ENCODE peak calls at places on chromosomes 4 and X, in nine cellular contexts. N, J, G, Y, U, K, E, A and T are unnamed samples.

GRCh38 chr4:107009196-107009595 is 26.9 kb downstream of the DKK2 start:
- DNase-seq in N (no peak), J (no peak), G (no peak), Y (no peak), U (no peak), K (no peak), E (no peak), A (no peak), T (no peak)

GRCh38 chrX:40167240-40168182 is 69.8 kb upstream of the BCOR start:
- DNase-seq in N (no peak), J (no peak), G (peak), Y (no peak), U (no peak), K (peak), E (no peak), A (no peak), T (peak)

GRCh38 chr4:88802585-88803285 is 105.1 kb upstream of the NAP1L5 start:
- DNase-seq in N (no peak), J (no peak), G (no peak), Y (no peak), U (no peak), K (no peak), E (no peak), A (no peak), T (no peak)

GRCh38 chrX:107721966-107722707 is 53.5 kb downstream of the TSC22D3 start:
- DNase-seq in N (no peak), J (no peak), G (no peak), Y (no peak), U (no peak), K (no peak), E (no peak), A (no peak), T (no peak)

GRCh38 chr4:86894465-86894864 is 2.2 kb upstream of the C4orf36 start:
- DNase-seq in N (no peak), J (no peak), G (no peak), Y (no peak), U (no peak), K (no peak), E (peak), A (no peak), T (no peak)

GRCh38 chrX:132791725-132792124 is 166.7 kb downstream of the HS6ST2 start:
- DNase-seq in N (no peak), J (no peak), G (no peak), Y (no peak), U (no peak), K (no peak), E (no peak), A (no peak), T (no peak)

GRCh38 chr4:53923921-53924320 is 140.5 kb downstream of the CHIC2 start:
- DNase-seq in N (no peak), J (no peak), G (no peak), Y (no peak), U (no peak), K (no peak), E (no peak), A (no peak), T (no peak)

GRCh38 chrX:9475984-9476383 is 11.1 kb downstream of the TBL1X start:
- DNase-seq in N (no peak), J (no peak), G (no peak), Y (no peak), U (no peak), K (no peak), E (no peak), A (no peak), T (peak)

GRCh38 chr4:39637572-39638357 is 900 bp downstream of the SMIM14 start:
- DNase-seq in N (peak), J (no peak), G (peak), Y (no peak), U (peak), K (peak), E (peak), A (no peak), T (peak)

GRCh38 chr4:134862116-134862515 is 660.5 kb upstream of the PABPC4L start:
- DNase-seq in N (no peak), J (no peak), G (no peak), Y (no peak), U (no peak), K (no peak), E (no peak), A (no peak), T (no peak)

GRCh38 chrX:120016068-120016441 is 61.4 kb downstream of the RHOXF2B start:
- DNase-seq in N (no peak), J (no peak), G (no peak), Y (no peak), U (no peak), K (no peak), E (no peak), A (no peak), T (no peak)

GRCh38 chr4:82421796-82422560 is 8.3 kb downstream of the HNRNPDL start:
- DNase-seq in N (no peak), J (no peak), G (no peak), Y (no peak), U (no peak), K (no peak), E (peak), A (no peak), T (peak)
- TF ChIP-seq POLR2A in N (no peak), J (no peak), G (no peak), Y (no peak), U (no peak), K (no peak), E (peak), A (no peak), T (no peak)

GRCh38 chr4:110197421-110198398 is 705 bp downstream of the ELOVL6 start:
- DNase-seq in N (peak), J (no peak), G (peak), Y (no peak), U (no peak), K (peak), E (peak), A (peak), T (peak)

GRCh38 chr4:110200673-110201072 is 2.3 kb upstream of the ELOVL6 start:
- DNase-seq in N (no peak), J (no peak), G (no peak), Y (no peak), U (no peak), K (no peak), E (no peak), A (no peak), T (peak)

GRCh38 chr4:110196206-110196870 is 2.1 kb downstream of the ELOVL6 start:
- DNase-seq in N (peak), J (no peak), G (peak), Y (no peak), U (peak), K (peak), E (peak), A (peak), T (peak)

GRCh38 chr4:110196871-110197420 is 1.5 kb downstream of the ELOVL6 start:
- DNase-seq in N (peak), J (peak), G (peak), Y (no peak), U (peak), K (peak), E (peak), A (peak), T (peak)

GRCh38 chr4:110198472-110199419 is at the start of gene ELOVL6:
- DNase-seq in N (peak), J (no peak), G (peak), Y (no peak), U (peak), K (peak), E (peak), A (peak), T (peak)
- TF ChIP-seq POLR2A in N (no peak), J (no peak), G (no peak), Y (no peak), U (no peak), K (peak), E (peak), A (no peak), T (peak)

DNA sequence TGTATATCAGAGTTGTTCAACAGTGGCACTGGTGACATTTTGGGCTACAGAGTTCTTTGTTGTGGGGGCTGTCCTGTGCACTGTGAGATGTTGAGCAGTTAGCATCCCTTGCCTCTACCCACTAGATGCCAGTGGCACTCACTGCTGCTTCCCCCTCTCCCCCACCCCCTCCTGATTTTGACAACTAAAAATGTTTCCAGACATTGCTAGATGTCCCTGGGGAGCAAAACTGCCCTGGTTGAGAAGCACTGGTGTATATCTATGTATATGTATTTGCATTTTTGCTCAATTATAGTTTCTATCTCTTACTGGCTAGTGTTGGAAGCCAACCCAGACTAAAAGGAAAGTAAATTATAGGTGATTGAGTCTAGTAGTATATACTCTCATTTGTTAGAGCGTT is 2.4 kb downstream of the TMEM131L start:
- DNase-seq in N (no peak), J (no peak), G (no peak), Y (no peak), U (no peak), K (no peak), E (peak), A (no peak), T (peak)
- TF ChIP-seq POLR2A in N (no peak), J (no peak), G (no peak), Y (no peak), U (no peak), K (no peak), E (no peak), A (no peak), T (no peak)

GRCh38 chr4:123217676-123218075 is 178.9 kb upstream of the SPRY1 start:
- DNase-seq in N (no peak), J (no peak), G (no peak), Y (no peak), U (no peak), K (no peak), E (no peak), A (no peak), T (no peak)
- TF ChIP-seq POLR2A in N (no peak), J (no peak), G (no peak), Y (no peak), U (no peak), K (no peak), E (no peak), A (no peak), T (no peak)

GRCh38 chr4:72567821-72568620 is 1.0 kb downstream of the ADAMTS3 start:
- DNase-seq in N (peak), J (peak), G (peak), Y (no peak), U (peak), K (peak), E (peak), A (peak), T (peak)
- TF ChIP-seq POLR2A in N (no peak), J (peak), G (no peak), Y (no peak), U (no peak), K (no peak), E (no peak), A (no peak), T (peak)

DNA sequence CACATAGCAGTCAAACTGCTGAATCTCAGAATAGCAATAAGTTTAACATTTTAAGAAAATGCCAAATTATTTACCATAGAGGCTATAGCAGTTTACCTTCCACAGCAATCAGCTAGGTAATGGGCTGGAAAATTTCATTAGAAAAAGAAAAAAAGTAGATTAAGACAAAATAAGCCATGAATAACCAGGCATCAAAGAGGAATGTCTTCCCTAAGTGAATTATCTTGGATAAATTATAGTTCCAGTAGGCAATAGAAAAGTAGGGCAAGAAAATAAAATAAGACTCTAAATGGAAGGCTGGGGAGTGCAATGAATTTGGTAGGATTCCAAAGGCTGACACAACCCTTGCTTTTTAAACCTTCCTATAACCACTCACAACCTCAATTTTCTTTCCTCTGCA is 722.8 kb downstream of the TRAM1L1 start:
- DNase-seq in N (no peak), J (no peak), G (no peak), Y (no peak), U (no peak), K (no peak), E (no peak), A (no peak), T (no peak)
- TF ChIP-seq POLR2A in N (no peak), J (no peak), G (no peak), Y (no peak), U (no peak), K (no peak), E (no peak), A (no peak), T (no peak)

DNA sequence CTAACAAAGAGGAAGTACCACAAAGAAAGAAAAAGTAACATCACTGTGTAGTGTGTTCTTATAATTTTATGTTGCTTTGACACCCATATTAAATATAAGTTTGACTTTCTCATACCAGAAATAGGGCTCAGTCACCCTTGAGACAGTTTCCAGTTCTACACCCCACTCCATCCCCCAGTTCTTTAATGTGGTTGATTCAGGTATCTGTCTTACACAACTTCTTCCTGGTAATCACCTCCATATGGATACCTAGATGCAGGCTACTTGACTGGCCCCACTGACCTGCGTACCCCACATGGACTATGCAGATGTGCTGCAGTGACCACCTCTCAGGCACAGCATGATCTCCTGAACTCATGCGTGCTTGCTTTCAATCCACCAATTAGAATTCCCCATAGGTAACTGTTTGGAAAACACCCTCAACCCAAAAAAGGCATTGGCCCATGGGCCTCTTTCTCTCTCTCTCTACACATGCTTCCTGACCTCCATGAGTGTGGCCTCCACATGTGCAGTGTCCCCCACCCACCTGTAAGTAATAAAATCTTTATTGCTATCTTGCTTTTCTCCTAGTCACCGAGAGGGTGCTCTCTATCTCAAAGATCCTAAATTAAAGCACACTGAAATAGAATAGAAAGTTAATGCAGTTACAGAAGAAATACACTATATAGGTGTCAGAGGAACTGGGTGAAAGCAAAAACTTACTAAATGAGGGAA is 98.3 kb downstream of the ZAR1 start:
- DNase-seq in N (no peak), J (no peak), G (no peak), Y (no peak), U (no peak), K (no peak), E (no peak), A (no peak), T (no peak)
- TF ChIP-seq POLR2A in N (no peak), J (no peak), G (no peak), Y (no peak), U (no peak), K (no peak), E (no peak), A (no peak), T (no peak)